ENCODE peak calls at places on chromosome 3, in seven cellular contexts. G is neural progenitor cell, Z is AG10803, R is endothelial cell, K is astrocyte, T is kidney epithelial cell, A is gastrocnemius medialis. O is an unnamed sample.

GRCh38 chr3:111473550-111473949 is 68.4 kb upstream of the CD96 start:
- DNase-seq in G (peak), Z (no peak), R (no peak), K (no peak), T (no peak), A (no peak), O (no peak)

GRCh38 chr3:31895471-31895870 is 85.6 kb downstream of the OSBPL10 start:
- DNase-seq in G (no peak), Z (no peak), R (no peak), K (peak), T (no peak), A (no peak), O (no peak)

GRCh38 chr3:69033470-69033869 is 18.7 kb downstream of the TMF1 start:
- DNase-seq in G (no peak), Z (no peak), R (no peak), K (no peak), T (no peak), A (no peak), O (no peak)

GRCh38 chr3:175248832-175249231 is 389.7 kb downstream of the NAALADL2 start:
- DNase-seq in G (no peak), Z (no peak), R (no peak), K (no peak), T (no peak), A (no peak), O (no peak)

GRCh38 chr3:152359385-152360248 is 90.9 kb downstream of the MBNL1 start:
- DNase-seq in G (no peak), Z (no peak), R (no peak), K (peak), T (peak), A (no peak), O (no peak)

GRCh38 chr3:41075958-41076357 is 123.3 kb upstream of the CTNNB1 start:
- DNase-seq in G (peak), Z (no peak), R (no peak), K (no peak), T (no peak), A (peak), O (no peak)

GRCh38 chr3:191414286-191414685 is 46.7 kb upstream of the PYDC2 start:
- DNase-seq in G (no peak), Z (peak), R (no peak), K (peak), T (no peak), A (no peak), O (no peak)

GRCh38 chr3:23685484-23686258 is 120.1 kb upstream of the UBE2E1 start:
- DNase-seq in G (no peak), Z (peak), R (no peak), K (peak), T (peak), A (peak), O (no peak)

GRCh38 chr3:189108032-189108431 is 63.7 kb upstream of the TPRG1 start:
- DNase-seq in G (no peak), Z (peak), R (no peak), K (no peak), T (no peak), A (no peak), O (no peak)

GRCh38 chr3:46639221-46639620 is 26.9 kb downstream of the FAM240A start:
- DNase-seq in G (no peak), Z (no peak), R (no peak), K (no peak), T (no peak), A (no peak), O (no peak)

GRCh38 chr3:73623996-73624362 is 762 bp downstream of the PDZRN3 start:
- DNase-seq in G (peak), Z (peak), R (peak), K (peak), T (no peak), A (peak), O (no peak)

GRCh38 chr3:141368925-141369794 is 856 bp downstream of the ZBTB38 start:
- DNase-seq in G (no peak), Z (no peak), R (no peak), K (peak), T (no peak), A (no peak), O (no peak)

GRCh38 chr3:158160958-158161357 is 51.1 kb downstream of the RSRC1 start:
- DNase-seq in G (no peak), Z (peak), R (no peak), K (peak), T (no peak), A (no peak), O (no peak)

GRCh38 chr3:67090472-67090871 is 92.4 kb downstream of the KBTBD8 start:
- DNase-seq in G (no peak), Z (peak), R (no peak), K (peak), T (peak), A (no peak), O (no peak)

GRCh38 chr3:142724682-142725351 is 983 bp downstream of the TRPC1 start:
- DNase-seq in G (peak), Z (peak), R (peak), K (peak), T (no peak), A (no peak), O (peak)

GRCh38 chr3:174958671-174959328 is 99.7 kb downstream of the NAALADL2 start:
- DNase-seq in G (no peak), Z (peak), R (no peak), K (no peak), T (no peak), A (no peak), O (no peak)

GRCh38 chr3:138950006-138950644 is 3.1 kb downstream of the FOXL2NB start:
- DNase-seq in G (peak), Z (no peak), R (peak), K (peak), T (no peak), A (no peak), O (no peak)

GRCh38 chr3:66038726-66039589 is at the start of gene MAGI1:
- DNase-seq in G (peak), Z (peak), R (peak), K (peak), T (peak), A (peak), O (peak)

DNA sequence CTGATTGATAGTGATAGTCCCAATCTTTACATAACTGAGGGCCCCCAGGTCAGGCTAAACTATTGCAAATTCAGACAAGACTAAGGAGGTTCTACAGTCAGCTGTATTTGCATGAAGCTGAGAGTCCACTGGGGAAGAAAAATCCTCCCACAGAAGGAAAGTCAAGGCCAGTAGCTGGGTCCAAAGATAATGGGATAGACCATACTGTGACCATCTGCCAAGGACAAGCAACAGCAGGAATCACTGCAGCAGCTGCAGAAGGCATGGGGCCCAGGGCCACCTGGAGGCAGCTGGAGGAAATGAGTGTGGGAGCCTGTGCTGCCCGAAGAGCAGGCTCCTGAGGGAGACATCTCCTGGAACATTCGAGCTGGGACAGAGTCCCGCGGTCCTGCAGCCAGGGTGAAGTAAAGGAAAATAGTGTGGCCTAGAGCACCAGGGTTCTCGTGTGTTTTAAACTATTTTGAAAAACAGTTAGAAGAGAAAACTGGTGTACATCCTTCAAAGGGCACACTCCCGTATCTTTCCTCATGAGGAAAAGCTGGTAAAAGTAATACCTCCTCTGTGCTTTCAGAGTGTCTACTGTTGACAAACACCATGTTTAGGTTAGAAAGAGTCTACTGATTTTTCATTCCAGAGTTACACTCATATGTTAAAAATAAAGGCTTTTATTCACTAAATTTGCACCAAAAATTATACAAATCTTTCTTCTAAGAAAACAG is 13.1 kb upstream of the TMEM212 start:
- DNase-seq in G (peak), Z (peak), R (peak), K (peak), T (no peak), A (peak), O (peak)
- TF ChIP-seq CTCF in G (peak), Z (peak), R (peak), K (peak), T (peak), A (peak), O (peak)

DNA sequence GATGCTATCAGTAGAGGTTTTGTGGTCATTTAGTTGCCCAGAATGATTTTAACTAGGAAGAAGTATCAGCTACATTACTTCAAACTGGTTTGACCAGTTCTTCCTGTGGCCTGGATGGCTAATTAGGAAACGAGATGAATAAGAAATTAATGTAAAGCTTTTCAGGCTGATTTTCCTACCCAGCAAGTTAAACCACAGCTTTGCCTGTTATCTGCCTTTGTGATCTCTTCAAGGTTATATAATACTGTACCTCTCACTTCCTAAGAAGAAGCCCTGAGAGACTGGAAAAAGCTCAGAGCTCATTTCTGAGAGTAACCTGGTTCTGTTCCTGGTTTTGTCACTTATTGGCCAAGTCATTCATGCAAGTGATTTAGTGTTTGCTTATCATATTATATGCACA is 782.2 kb upstream of the GOLIM4 start:
- DNase-seq in G (no peak), Z (no peak), R (no peak), K (no peak), T (no peak), A (no peak), O (no peak)
- TF ChIP-seq CTCF in G (no peak), Z (no peak), R (no peak), K (no peak), T (no peak), A (no peak), O (no peak)

GRCh38 chr3:168094580-168094876 is 1.2 kb downstream of the GOLIM4 start:
- DNase-seq in G (peak), Z (peak), R (no peak), K (peak), T (no peak), A (no peak), O (no peak)

GRCh38 chr3:168095611-168096209 is at the start of gene GOLIM4:
- DNase-seq in G (peak), Z (peak), R (peak), K (peak), T (peak), A (peak), O (peak)

GRCh38 chr3:168096210-168096795 is 579 bp upstream of the GOLIM4 start:
- DNase-seq in G (peak), Z (peak), R (peak), K (peak), T (peak), A (peak), O (peak)

GRCh38 chr3:168093790-168094189 is 1.9 kb downstream of the GOLIM4 start:
- DNase-seq in G (no peak), Z (no peak), R (no peak), K (no peak), T (no peak), A (no peak), O (no peak)

GRCh38 chr3:168094877-168095610 is 680 bp downstream of the GOLIM4 start:
- DNase-seq in G (peak), Z (peak), R (peak), K (peak), T (no peak), A (peak), O (peak)
- TF ChIP-seq CTCF in G (peak), Z (peak), R (peak), K (peak), T (peak), A (peak), O (peak)

DNA sequence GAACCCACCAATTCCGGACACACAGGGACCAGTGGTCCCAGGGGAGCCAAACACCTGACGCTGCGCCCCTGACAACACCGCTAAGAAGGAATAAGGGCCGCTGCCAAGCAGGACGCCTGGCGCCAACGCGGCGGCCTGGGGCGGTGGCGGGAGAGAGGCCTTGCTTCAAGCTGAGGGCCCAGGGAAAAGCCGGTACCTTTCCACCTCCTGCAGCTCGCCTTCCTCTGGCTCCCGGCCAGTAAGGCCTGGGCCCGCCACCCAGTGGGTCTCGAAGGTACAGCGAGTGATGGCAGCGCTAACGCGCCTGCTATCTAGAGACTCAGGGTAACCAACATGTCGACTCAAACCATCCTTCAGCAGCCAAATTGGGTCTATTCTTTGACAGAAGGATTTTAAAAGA is 1074.1 kb downstream of the SI start:
- DNase-seq in G (peak), Z (no peak), R (no peak), K (no peak), T (no peak), A (no peak), O (no peak)
- TF ChIP-seq CTCF in G (peak), Z (no peak), R (no peak), K (no peak), T (no peak), A (no peak), O (no peak)

GRCh38 chr3:48273594-48274211 is 32.8 kb downstream of the ZNF589 start:
- DNase-seq in G (peak), Z (peak), R (peak), K (peak), T (peak), A (peak), O (peak)
- TF ChIP-seq CTCF in G (peak), Z (peak), R (peak), K (peak), T (peak), A (peak), O (peak)

GRCh38 chr3:8938021-8938420 is 25.3 kb downstream of the RAD18 start:
- DNase-seq in G (peak), Z (peak), R (no peak), K (peak), T (no peak), A (no peak), O (no peak)
- TF ChIP-seq CTCF in G (peak), Z (peak), R (peak), K (peak), T (peak), A (no peak), O (peak)

GRCh38 chr3:35670408-35670807 is 31.1 kb downstream of the ARPP21 start:
- DNase-seq in G (no peak), Z (no peak), R (no peak), K (no peak), T (no peak), A (peak), O (no peak)

GRCh38 chr3:35663471-35663870 is 24.1 kb downstream of the ARPP21 start:
- DNase-seq in G (no peak), Z (no peak), R (no peak), K (no peak), T (no peak), A (peak), O (no peak)

GRCh38 chr3:35666893-35667292 is 27.6 kb downstream of the ARPP21 start:
- DNase-seq in G (no peak), Z (no peak), R (no peak), K (no peak), T (no peak), A (no peak), O (no peak)

GRCh38 chr3:35664460-35664919 is 25.2 kb downstream of the ARPP21 start:
- DNase-seq in G (peak), Z (no peak), R (peak), K (peak), T (peak), A (peak), O (no peak)

DNA sequence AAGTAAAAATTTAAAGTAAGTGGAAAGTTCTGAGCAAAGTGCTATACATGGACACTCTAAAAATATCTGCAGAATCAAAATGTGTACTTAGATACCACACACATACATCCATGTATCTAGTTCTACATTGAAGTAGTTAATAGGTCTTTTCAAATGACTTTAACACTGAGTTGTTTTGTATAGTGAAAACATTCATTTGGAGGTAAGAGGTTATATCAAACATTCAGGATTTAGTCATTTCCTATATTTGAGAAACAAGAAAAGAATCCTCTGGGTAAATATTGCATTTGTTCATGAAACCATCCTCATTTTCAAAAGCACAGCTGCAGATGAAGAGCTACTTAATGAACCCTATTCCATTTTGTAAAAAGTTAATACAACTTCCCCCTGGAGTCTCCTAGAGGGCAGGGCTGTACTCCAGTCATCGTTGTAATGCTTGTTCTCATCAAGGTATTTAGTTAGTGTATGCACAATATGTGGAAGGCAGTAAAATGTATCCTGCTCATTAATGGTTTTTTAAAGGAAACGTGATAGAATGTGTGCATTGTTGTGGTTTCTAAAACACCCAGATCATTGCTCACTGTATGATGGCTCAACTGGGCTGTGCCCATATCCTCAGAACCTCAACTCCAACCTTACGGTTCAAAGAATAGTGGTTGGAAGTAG is 26.2 kb downstream of the ARPP21 start:
- DNase-seq in G (no peak), Z (no peak), R (no peak), K (peak), T (no peak), A (no peak), O (no peak)
- TF ChIP-seq CTCF in G (no peak), Z (no peak), R (no peak), K (no peak), T (no peak), A (no peak), O (no peak)

GRCh38 chr3:105366302-105367062 is at the start of gene ALCAM:
- DNase-seq in G (peak), Z (peak), R (peak), K (peak), T (peak), A (peak), O (peak)
- TF ChIP-seq CTCF in G (peak), Z (peak), R (no peak), K (peak), T (peak), A (no peak), O (peak)

GRCh38 chr3:36591959-36592358 is 172.4 kb downstream of the DCLK3 start:
- DNase-seq in G (no peak), Z (peak), R (no peak), K (no peak), T (no peak), A (no peak), O (no peak)
- TF ChIP-seq CTCF in G (no peak), Z (peak), R (no peak), K (no peak), T (no peak), A (no peak), O (no peak)

GRCh38 chr3:125916376-125916978 is 52.5 kb upstream of the ROPN1B start:
- DNase-seq in G (peak), Z (peak), R (no peak), K (peak), T (peak), A (no peak), O (peak)
- TF ChIP-seq CTCF in G (peak), Z (no peak), R (no peak), K (no peak), T (peak), A (no peak), O (peak)

O was measured in GM10248.